ENCODE peak calls at places on chromosome 7, in ten cellular contexts. E, V, A, P, Q, B, J, O, D and Y are unnamed samples.

GRCh38 chr7:92058040-92058439 is 76.2 kb downstream of the CYP51A1 start:
- DNase-seq in A (no peak), E (no peak), O (no peak), J (no peak), V (peak; percentile 15), Q (no peak), P (no peak), B (no peak), D (no peak), Y (no peak)

GRCh38 chr7:150412518-150413247 is 33.6 kb downstream of the ZNF775 start:
- DNase-seq in B (no peak), A (no peak), V (no peak), P (no peak), D (peak; percentile 82), O (no peak), Q (no peak), J (no peak), E (no peak), Y (no peak)

GRCh38 chr7:130901209-130901783 is 167.3 kb upstream of the KLF14 start:
- DNase-seq in E (peak; percentile 94), P (peak; percentile 96), J (peak; percentile 83), V (no peak), Q (no peak), B (peak; percentile 77), A (peak; percentile 95), O (peak; percentile 76), D (no peak), Y (no peak)

GRCh38 chr7:103805376-103805775 is 184.1 kb downstream of the RELN start:
- DNase-seq in O (no peak), A (no peak), P (no peak), Q (no peak), B (no peak), E (no peak), V (no peak), J (no peak), D (no peak), Y (no peak)

GRCh38 chr7:42744746-42745145 is 167.1 kb downstream of the C7orf25 start:
- DNase-seq in P (no peak), D (no peak), Q (no peak), B (no peak), A (no peak), J (no peak), V (no peak), O (no peak), E (no peak), Y (no peak)

GRCh38 chr7:6226194-6226799 is 46.1 kb downstream of the CYTH3 start:
- DNase-seq in E (peak; percentile 31), Q (no peak), B (no peak), V (no peak), J (no peak), P (peak; percentile 12), A (peak; percentile 46), D (no peak), O (no peak), Y (no peak)

GRCh38 chr7:92768501-92769360 is 67.6 kb downstream of the CDK6 start:
- DNase-seq in V (peak; percentile 4), D (no peak), A (no peak), J (peak; percentile 29), E (no peak), O (no peak), B (no peak), Q (no peak), P (no peak), Y (no peak)

GRCh38 chr7:140027866-140028265 is 34.9 kb downstream of the PARP12 start:
- DNase-seq in V (no peak), D (no peak), P (no peak), B (no peak), O (no peak), E (no peak), Q (no peak), A (no peak), J (no peak), Y (no peak)

DNA sequence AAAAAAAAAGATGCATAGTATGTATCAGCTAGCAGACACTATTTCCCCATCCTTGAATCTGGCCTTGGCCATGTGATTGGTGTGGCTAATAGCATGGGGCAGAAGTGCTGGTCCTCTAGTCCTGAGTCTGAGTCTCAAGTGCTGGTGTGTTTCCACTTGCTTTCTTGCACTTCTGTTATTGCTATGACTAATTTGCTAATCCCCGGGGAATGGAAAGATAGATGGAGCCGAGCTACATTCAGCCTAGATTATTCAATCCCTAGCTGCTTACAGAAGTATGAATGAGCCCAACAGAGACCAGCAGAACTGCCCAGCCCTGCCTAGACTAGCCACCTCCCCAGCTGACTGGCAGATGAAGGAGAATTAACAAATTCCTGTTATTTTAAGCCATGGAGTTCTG is 53.2 kb upstream of the SYPL1 start:
- DNase-seq in P (no peak), E (peak; percentile 75), Q (no peak), D (no peak), V (no peak), A (peak; percentile 45), B (no peak), J (no peak), O (no peak), Y (no peak)
- TF ChIP-seq CTCF in P (no peak), E (no peak), Q (no peak), D (no peak), V (no peak), A (no peak), B (no peak), J (no peak), O (no peak), Y (no peak)

GRCh38 chr7:44972562-44972961 is 6.3 kb downstream of the MYO1G start:
- DNase-seq in V (no peak), A (no peak), P (no peak), E (no peak), Q (no peak), B (no peak), O (no peak), J (no peak), D (no peak), Y (no peak)

GRCh38 chr7:44974549-44974948 is 4.3 kb downstream of the MYO1G start:
- DNase-seq in V (no peak), D (no peak), B (no peak), E (no peak), A (no peak), J (no peak), P (no peak), O (no peak), Q (no peak), Y (no peak)

GRCh38 chr7:44971991-44972441 is 6.8 kb downstream of the MYO1G start:
- DNase-seq in Q (no peak), V (no peak), J (no peak), O (no peak), P (no peak), E (no peak), A (no peak), D (no peak), B (no peak), Y (no peak)

GRCh38 chr7:44975331-44976039 is 3.3 kb downstream of the MYO1G start:
- DNase-seq in P (no peak), E (no peak), B (no peak), O (no peak), J (no peak), A (no peak), Q (no peak), V (no peak), D (no peak), Y (no peak)

GRCh38 chr7:44973610-44974401 is 5.0 kb downstream of the MYO1G start:
- DNase-seq in J (no peak), A (no peak), P (no peak), Q (no peak), D (no peak), O (no peak), E (peak; percentile 50), B (no peak), V (peak; percentile 55), Y (no peak)
- TF ChIP-seq CTCF in J (peak; percentile 49), A (peak; percentile 62), P (peak; percentile 61), Q (no peak), D (peak; percentile 68), O (no peak), E (peak; percentile 64), B (peak; percentile 61), V (peak; percentile 79), Y (peak; percentile 25)

GRCh38 chr7:117384693-117385092 is 42.6 kb downstream of the ASZ1 start:
- DNase-seq in A (no peak), B (no peak), P (no peak), Q (no peak), E (no peak), O (no peak), D (no peak), V (no peak), J (no peak), Y (no peak)

GRCh38 chr7:117386125-117386709 is 41.1 kb downstream of the ASZ1 start:
- DNase-seq in V (no peak), E (no peak), P (no peak), A (peak; percentile 11), O (no peak), B (no peak), Q (no peak), D (no peak), J (peak; percentile 14), Y (no peak)

GRCh38 chr7:117381357-117381756 is 45.9 kb downstream of the ASZ1 start:
- DNase-seq in Q (no peak), B (no peak), E (no peak), O (no peak), D (no peak), J (no peak), P (no peak), V (no peak), A (no peak), Y (no peak)

GRCh38 chr7:117383826-117384225 is 43.5 kb downstream of the ASZ1 start:
- DNase-seq in D (no peak), Q (no peak), V (no peak), E (no peak), P (no peak), B (no peak), J (no peak), A (no peak), O (no peak), Y (no peak)

DNA sequence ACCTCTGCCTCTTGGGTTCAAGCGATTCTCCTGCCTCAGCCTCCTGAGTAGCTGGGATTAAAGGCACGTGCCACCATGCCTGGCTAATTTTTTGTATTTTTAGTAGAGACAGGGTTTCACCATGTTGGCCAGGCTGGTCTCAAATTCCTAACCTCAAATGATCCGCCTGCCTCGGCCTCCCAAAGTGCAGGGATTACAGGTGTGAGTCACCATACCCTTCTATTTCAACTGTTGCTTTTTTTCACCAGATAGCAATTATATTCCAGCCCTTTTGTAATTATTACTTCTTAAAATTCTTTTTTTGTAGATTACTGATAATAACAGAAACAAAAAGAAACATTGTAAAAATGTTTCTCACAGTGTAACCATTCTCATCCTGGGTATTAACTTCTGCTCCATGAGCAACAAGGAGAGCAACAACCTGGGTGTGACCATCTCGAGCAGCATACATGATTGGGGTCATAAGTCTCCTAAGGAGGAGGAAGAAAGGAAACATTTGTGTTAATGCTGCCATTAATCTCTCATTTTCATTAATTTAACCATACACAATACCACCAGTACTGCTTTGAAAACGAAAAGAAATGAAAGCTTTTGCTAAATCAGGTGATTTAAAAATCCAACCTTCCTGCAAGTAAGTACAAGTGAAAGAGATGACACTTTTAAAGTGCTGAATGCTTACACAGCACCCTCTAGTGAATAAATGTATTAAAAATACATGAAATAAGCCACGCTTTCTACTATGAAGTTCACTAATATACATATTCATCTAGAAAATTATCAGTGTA is 41.8 kb downstream of the ASZ1 start:
- DNase-seq in E (peak; percentile 52), V (peak; percentile 7), O (peak; percentile 24), B (no peak), Q (no peak), P (no peak), A (peak; percentile 46), D (no peak), J (peak; percentile 51), Y (no peak)
- TF ChIP-seq CTCF in E (peak; percentile 60), V (peak; percentile 73), O (peak; percentile 62), B (peak; percentile 15), Q (no peak), P (peak; percentile 39), A (peak; percentile 41), D (peak; percentile 88), J (peak; percentile 72), Y (peak; percentile 37)

GRCh38 chr7:123583821-123584220 is 17.8 kb upstream of the ASB15 start:
- DNase-seq in B (no peak), O (no peak), A (no peak), Q (no peak), E (no peak), J (no peak), D (no peak), P (no peak), V (no peak), Y (no peak)
- TF ChIP-seq CTCF in B (no peak), O (no peak), A (no peak), Q (no peak), E (no peak), J (no peak), D (no peak), P (no peak), V (no peak), Y (no peak)